ENCODE peak calls at places on chromosomes 11 and 22, in six cellular contexts. A, W, T, R, I and X are unnamed samples.

GRCh38 chr11:1060885-1061616 is 13.6 kb upstream of the MUC2 start:
- DNase-seq in A (no peak), W (no peak), T (no peak), R (peak), I (peak), X (no peak)

GRCh38 chr22:26894766-26895485 is 237.5 kb downstream of the MIAT start:
- DNase-seq in A (no peak), W (peak), T (no peak), R (peak), I (no peak), X (no peak)

GRCh38 chr11:44614281-44614680 is 48.8 kb downstream of the CD82 start:
- DNase-seq in A (no peak), W (no peak), T (no peak), R (no peak), I (no peak), X (no peak)

GRCh38 chr11:128745296-128746183 is 51.7 kb downstream of the FLI1 start:
- DNase-seq in A (no peak), W (no peak), T (no peak), R (no peak), I (no peak), X (no peak)

GRCh38 chr11:64088159-64089026 is 52.7 kb downstream of the FLRT1 start:
- DNase-seq in A (no peak), W (no peak), T (no peak), R (no peak), I (no peak), X (no peak)

GRCh38 chr22:50434849-50435700 is 39.8 kb downstream of the SBF1 start:
- DNase-seq in A (no peak), W (no peak), T (no peak), R (no peak), I (no peak), X (no peak)

GRCh38 chr11:95152878-95153856 is 63.5 kb downstream of the ENDOD1 start:
- DNase-seq in A (no peak), W (no peak), T (no peak), R (no peak), I (no peak), X (no peak)

GRCh38 chr22:50530857-50531545 is 1.2 kb upstream of the TYMP start:
- DNase-seq in A (peak), W (no peak), T (peak), R (peak), I (peak), X (peak)

GRCh38 chr11:3831378-3832239 is 9.2 kb downstream of the RHOG start:
- DNase-seq in A (no peak), W (no peak), T (no peak), R (no peak), I (no peak), X (no peak)